ENCODE peak calls at places on chromosomes 11 and 22, in four cellular contexts. D is prostate gland, Q is upper lobe of left lung, A is ovary. F is an unnamed sample.

GRCh38 chr11:120354068-120354467 is 17.9 kb downstream of the ARHGEF12 start:
- DNase-seq in D (no peak), Q (no peak), A (no peak), F (no peak)

GRCh38 chr22:28075260-28075981 is 156.4 kb upstream of the PITPNB start:
- DNase-seq in Q (peak; percentile 59), D (no peak), A (no peak), F (peak; percentile 18)

GRCh38 chr11:103433380-103433779 is 324.2 kb downstream of the DYNC2H1 start:
- DNase-seq in D (no peak), A (no peak), Q (no peak), F (peak; percentile 3)

GRCh38 chr11:2701230-2701629 is 1.4 kb upstream of the KCNQ1OT1 start:
- DNase-seq in A (peak; percentile 36), D (no peak), Q (no peak), F (no peak)

GRCh38 chr11:72038491-72038890 is 39.8 kb downstream of the IL18BP start:
- DNase-seq in D (peak; percentile 78), A (peak; percentile 76), Q (peak; percentile 47), F (no peak)

GRCh38 chr11:72673943-72674828 is at the start of gene PDE2A:
- DNase-seq in A (no peak), D (no peak), Q (no peak), F (no peak)

GRCh38 chr11:76668362-76669155 is 2.0 kb downstream of the LRRC32 start:
- DNase-seq in A (peak; percentile 23), D (no peak), Q (no peak), F (no peak)

GRCh38 chr11:45272701-45273100 is 13.4 kb downstream of the SYT13 start:
- DNase-seq in A (no peak), D (no peak), Q (no peak), F (no peak)

GRCh38 chr11:134476435-134477021 is 64.5 kb upstream of the B3GAT1 start:
- DNase-seq in A (no peak), Q (no peak), D (no peak), F (no peak)

GRCh38 chr11:65262775-65263174 is 1.0 kb downstream of the POLA2 start:
- DNase-seq in D (no peak), Q (no peak), A (no peak), F (no peak)

GRCh38 chr11:34585870-34586654 is 34.8 kb upstream of the EHF start:
- DNase-seq in Q (no peak), A (no peak), D (peak; percentile 44), F (peak; percentile 22)

GRCh38 chr11:132131051-132131450 is 760.6 kb downstream of the NTM start:
- DNase-seq in Q (no peak), D (no peak), A (no peak), F (no peak)

GRCh38 chr11:32034149-32034548 is 56.7 kb upstream of the RCN1 start:
- DNase-seq in D (no peak), A (no peak), Q (no peak), F (peak; percentile 13)

DNA sequence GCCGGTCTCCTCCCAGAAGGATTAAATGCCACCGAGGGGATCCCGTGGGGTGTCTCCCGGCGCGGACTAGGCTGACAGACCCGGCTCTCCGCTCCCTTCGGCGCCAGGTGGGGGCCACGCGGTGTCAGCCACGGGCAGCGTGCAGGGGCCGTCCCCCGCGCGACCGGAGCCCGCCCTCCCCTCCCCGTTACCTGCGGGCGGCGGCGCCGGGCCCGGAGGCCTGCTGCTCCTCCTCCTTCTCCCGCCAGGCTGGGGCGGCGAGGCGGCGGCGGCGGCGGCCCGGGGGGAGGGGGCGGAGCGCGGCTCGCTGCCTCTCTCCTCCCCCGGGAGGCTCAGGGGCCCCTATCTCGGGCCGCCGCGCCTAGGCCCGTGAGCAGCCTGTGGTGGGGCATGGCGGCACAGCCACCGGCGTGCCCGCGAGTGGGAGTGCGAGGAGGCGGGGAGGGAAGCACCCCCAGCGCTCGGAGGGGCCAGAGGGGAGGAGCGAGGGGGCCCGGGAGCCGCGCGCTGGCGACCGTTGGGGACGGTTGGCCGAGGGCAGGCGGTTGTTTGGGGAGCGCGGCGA is 451 bp downstream of the ZBTB44 start:
- DNase-seq in Q (peak; percentile 75), A (peak; percentile 74), D (peak; percentile 61), F (peak; percentile 44)
- TF ChIP-seq POLR2A in Q (no peak), A (no peak), D (no peak), F (peak; percentile 8)

GRCh38 chr22:39522567-39523300 is 2.4 kb downstream of the ATF4 start:
- DNase-seq in A (peak; percentile 58), Q (no peak), D (peak; percentile 82), F (no peak)
- TF ChIP-seq POLR2A in A (no peak), Q (no peak), D (no peak), F (no peak)

DNA sequence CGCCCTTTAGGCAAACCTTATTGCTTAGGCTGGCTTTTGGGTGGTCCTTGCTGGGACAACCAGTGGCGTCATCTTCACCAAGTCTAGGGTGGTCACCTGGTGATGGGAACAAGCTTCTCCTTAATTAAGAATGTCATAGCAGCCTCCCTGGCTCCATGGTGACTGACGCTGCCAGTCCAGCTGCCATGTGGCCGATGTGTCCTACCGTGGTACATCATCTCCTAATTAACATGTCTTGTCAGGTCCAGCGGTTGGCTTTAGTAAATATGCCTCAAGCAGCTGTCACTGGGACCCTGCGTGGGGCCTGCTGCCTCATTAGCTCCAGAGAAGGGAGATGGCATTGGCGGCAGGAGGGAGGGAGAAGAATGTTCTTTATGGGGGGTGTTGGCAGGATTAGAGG is 271.9 kb downstream of the ST3GAL4 start:
- DNase-seq in Q (no peak), D (no peak), A (no peak), F (no peak)
- TF ChIP-seq POLR2A in Q (no peak), D (no peak), A (no peak), F (no peak)

GRCh38 chr11:47177229-47177845 is 658 bp upstream of the ARFGAP2 start:
- DNase-seq in D (peak; percentile 68), Q (peak; percentile 73), A (no peak), F (peak; percentile 77)
- TF ChIP-seq POLR2A in D (no peak), Q (no peak), A (no peak), F (no peak)

GRCh38 chr22:47782461-47783075 is 1020.1 kb downstream of the TBC1D22A start:
- DNase-seq in Q (no peak), D (no peak), A (no peak), F (no peak)

GRCh38 chr22:47783433-47784366 is 1021.2 kb downstream of the TBC1D22A start:
- DNase-seq in A (no peak), Q (no peak), D (no peak), F (no peak)

GRCh38 chr22:47784991-47785390 is 1022.5 kb downstream of the TBC1D22A start:
- DNase-seq in Q (no peak), A (no peak), D (no peak), F (no peak)

GRCh38 chr22:47786650-47787290 is 1024.3 kb downstream of the TBC1D22A start:
- DNase-seq in Q (no peak), D (no peak), A (no peak), F (no peak)

DNA sequence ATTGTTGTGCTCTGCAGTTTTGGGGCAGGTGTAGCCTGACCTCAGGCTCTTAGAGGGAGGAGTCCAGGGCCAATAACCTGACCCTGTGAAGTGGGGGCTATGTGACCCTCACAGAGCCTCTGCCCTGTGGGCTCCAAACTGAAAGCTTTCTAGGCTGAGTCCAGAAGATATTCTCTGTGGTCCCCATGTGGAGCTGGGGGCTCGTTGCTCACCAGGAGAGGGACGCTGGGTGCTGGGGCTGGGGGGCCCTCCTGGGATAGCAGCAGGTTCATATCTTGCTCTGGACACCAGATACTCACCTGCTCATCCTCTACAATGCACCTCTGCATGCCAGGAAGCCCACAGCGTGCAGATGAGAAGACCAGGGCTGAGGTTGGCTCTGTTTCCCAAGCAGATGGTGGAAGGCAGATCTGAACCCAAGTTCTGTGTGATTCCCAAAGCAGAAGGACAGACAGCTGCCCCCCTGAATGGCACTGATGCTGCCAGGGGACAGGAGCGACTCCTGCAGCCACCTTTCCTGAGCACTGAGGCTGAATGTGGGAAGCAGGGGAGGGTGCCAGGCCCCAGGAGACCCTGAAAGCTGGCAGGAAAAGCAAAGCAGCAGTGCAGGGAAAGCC is 1022.0 kb downstream of the TBC1D22A start:
- DNase-seq in D (no peak), Q (no peak), A (no peak), F (no peak)
- TF ChIP-seq POLR2A in D (no peak), Q (no peak), A (no peak), F (no peak)